ENCODE peak calls at places on chromosome 9, in nine cellular contexts. E is lower lobe of right lung; O is stimulated activated naive CD8-positive, alpha-beta T cell treated with anti-CD3 and anti-CD28 coated beads, Interleukin-15, amount 100 ng/mL, for 72 hours; A is central memory CD8-positive, alpha-beta T cell; M is activated naive CD8-positive, alpha-beta T cell treated with anti-CD3 and anti-CD28 coated beads, Interleukin-2, amount 10 ng/mL, durations not matched to agents 7 days and 5 days; D is Right ventricle myocardium inferior; R is psoas muscle; V is pancreas; U is upper lobe of right lung. I is an unnamed sample.

GRCh38 chr9:92746567-92747458 is 17.8 kb downstream of the BICD2 start:
- ATAC-seq in E (no peak), O (no peak), A (no peak), M (no peak), D (no peak), R (peak), V (peak), U (no peak), I (no peak)

GRCh38 chr9:86580688-86581087 is 226.5 kb upstream of the TUT7 start:
- ATAC-seq in E (peak), O (no peak), A (no peak), M (no peak), D (peak), R (no peak), V (peak), U (peak), I (no peak)

GRCh38 chr9:37921546-37922300 is 17.8 kb upstream of the SLC25A51 start:
- ATAC-seq in E (peak), O (no peak), A (no peak), M (no peak), D (peak), R (no peak), V (peak), U (peak), I (peak)

GRCh38 chr9:121568541-121569265 is 69.1 kb upstream of the GGTA1 start:
- ATAC-seq in E (no peak), O (no peak), A (no peak), M (no peak), D (peak), R (peak), V (peak), U (no peak), I (no peak)

GRCh38 chr9:99130069-99130468 is 25.2 kb downstream of the TGFBR1 start:
- ATAC-seq in E (peak), O (peak), A (no peak), M (no peak), D (no peak), R (no peak), V (no peak), U (peak), I (no peak)

GRCh38 chr9:68981825-68982224 is 32.1 kb downstream of the PRKACG start:
- ATAC-seq in E (no peak), O (no peak), A (no peak), M (no peak), D (no peak), R (no peak), V (peak), U (no peak), I (no peak)

GRCh38 chr9:81636280-81636653 is 53.1 kb downstream of the TLE1 start:
- ATAC-seq in E (no peak), O (no peak), A (no peak), M (no peak), D (no peak), R (no peak), V (no peak), U (no peak), I (no peak)

GRCh38 chr9:9142001-9142400 is 1342.4 kb upstream of the DMAC1 start:
- ATAC-seq in E (no peak), O (no peak), A (no peak), M (no peak), D (no peak), R (no peak), V (no peak), U (no peak), I (no peak)

GRCh38 chr9:96875460-96876142 is 21.3 kb upstream of the ZNF782 start:
- ATAC-seq in E (peak), O (peak), A (peak), M (peak), D (peak), R (peak), V (peak), U (peak), I (peak)

GRCh38 chr9:127903557-127904475 is 4.4 kb upstream of the ST6GALNAC6 start:
- ATAC-seq in E (peak), O (peak), A (no peak), M (peak), D (peak), R (no peak), V (no peak), U (peak), I (peak)

GRCh38 chr9:35566417-35566816 is 38.6 kb upstream of the TESK1 start:
- ATAC-seq in E (no peak), O (no peak), A (no peak), M (no peak), D (no peak), R (peak), V (no peak), U (no peak), I (no peak)

GRCh38 chr9:20508242-20508641 is 114.1 kb downstream of the MLLT3 start:
- ATAC-seq in E (no peak), O (peak), A (peak), M (peak), D (no peak), R (no peak), V (no peak), U (no peak), I (no peak)

GRCh38 chr9:13661014-13661413 is 381.5 kb upstream of the MPDZ start:
- ATAC-seq in E (no peak), O (no peak), A (no peak), M (no peak), D (no peak), R (no peak), V (no peak), U (no peak), I (no peak)

GRCh38 chr9:133058550-133059320 is 3.0 kb upstream of the CEL start:
- ATAC-seq in E (no peak), O (peak), A (no peak), M (peak), D (no peak), R (no peak), V (no peak), U (no peak), I (no peak)

GRCh38 chr9:129270903-129271431 is 92.9 kb upstream of the IER5L start:
- ATAC-seq in E (no peak), O (peak), A (no peak), M (peak), D (no peak), R (no peak), V (no peak), U (peak), I (no peak)

GRCh38 chr9:137163101-137163661 is 6.7 kb downstream of the LRRC26 start:
- ATAC-seq in E (peak), O (no peak), A (no peak), M (no peak), D (no peak), R (peak), V (peak), U (peak), I (peak)

GRCh38 chr9:72228282-72228681 is 79.0 kb downstream of the GDA start:
- ATAC-seq in E (no peak), O (no peak), A (no peak), M (no peak), D (no peak), R (no peak), V (no peak), U (no peak), I (no peak)

GRCh38 chr9:135797507-135798302 is 95.7 kb downstream of the KCNT1 start:
- ATAC-seq in E (peak), O (peak), A (no peak), M (peak), D (peak), R (peak), V (peak), U (peak), I (peak)

GRCh38 chr9:79617395-79617794 is 45.6 kb downstream of the TLE4 start:
- ATAC-seq in E (peak), O (no peak), A (no peak), M (no peak), D (peak), R (no peak), V (peak), U (no peak), I (no peak)

GRCh38 chr9:89463986-89464901 is 33.7 kb downstream of the SEMA4D start:
- ATAC-seq in E (peak), O (peak), A (peak), M (peak), D (no peak), R (no peak), V (peak), U (peak), I (peak)

GRCh38 chr9:122334916-122335315 is 35.9 kb upstream of the PTGS1 start:
- ATAC-seq in E (no peak), O (no peak), A (no peak), M (no peak), D (no peak), R (no peak), V (no peak), U (no peak), I (no peak)

GRCh38 chr9:130755377-130756007 is 61.9 kb downstream of the EXOSC2 start:
- ATAC-seq in E (no peak), O (no peak), A (no peak), M (no peak), D (peak), R (no peak), V (peak), U (no peak), I (no peak)

GRCh38 chr9:111700776-111701175 is 39.4 kb downstream of the GNG10 start:
- ATAC-seq in E (no peak), O (no peak), A (no peak), M (no peak), D (no peak), R (no peak), V (peak), U (no peak), I (no peak)

GRCh38 chr9:121206516-121207370 is 5.1 kb upstream of the RAB14 start:
- ATAC-seq in E (no peak), O (peak), A (no peak), M (no peak), D (no peak), R (no peak), V (no peak), U (no peak), I (no peak)

GRCh38 chr9:25206027-25206426 is 472.2 kb downstream of the TUSC1 start:
- ATAC-seq in E (no peak), O (no peak), A (no peak), M (no peak), D (no peak), R (no peak), V (no peak), U (no peak), I (no peak)

GRCh38 chr9:137243626-137244485 is 2.8 kb downstream of the TUBB4B start:
- ATAC-seq in E (no peak), O (no peak), A (no peak), M (no peak), D (no peak), R (no peak), V (no peak), U (no peak), I (no peak)

GRCh38 chr9:68755051-68755450 is 50.0 kb downstream of the PIP5K1B start:
- ATAC-seq in E (peak), O (no peak), A (no peak), M (no peak), D (no peak), R (no peak), V (no peak), U (no peak), I (no peak)

GRCh38 chr9:97848582-97849237 is 4.3 kb upstream of the FOXE1 start:
- ATAC-seq in E (peak), O (peak), A (peak), M (no peak), D (no peak), R (peak), V (peak), U (peak), I (no peak)

GRCh38 chr9:81607593-81608288 is 81.6 kb downstream of the TLE1 start:
- ATAC-seq in E (no peak), O (no peak), A (no peak), M (no peak), D (no peak), R (no peak), V (no peak), U (no peak), I (no peak)

GRCh38 chr9:15484802-15485201 is 26.0 kb downstream of the PSIP1 start:
- ATAC-seq in E (no peak), O (peak), A (no peak), M (no peak), D (no peak), R (no peak), V (no peak), U (no peak), I (no peak)

GRCh38 chr9:131630206-131630831 is 85.0 kb downstream of the PRRT1B start:
- ATAC-seq in E (no peak), O (peak), A (no peak), M (no peak), D (no peak), R (peak), V (no peak), U (no peak), I (no peak)

GRCh38 chr9:110109331-110110110 is 98.4 kb downstream of the C9orf152 start:
- ATAC-seq in E (no peak), O (no peak), A (no peak), M (no peak), D (no peak), R (no peak), V (no peak), U (no peak), I (no peak)

GRCh38 chr9:129221233-129221632 is 43.2 kb upstream of the IER5L start:
- ATAC-seq in E (no peak), O (peak), A (peak), M (peak), D (no peak), R (no peak), V (peak), U (no peak), I (no peak)

GRCh38 chr9:692636-693459 is 148.6 kb upstream of the DMRT1 start:
- ATAC-seq in E (peak), O (no peak), A (no peak), M (no peak), D (peak), R (no peak), V (peak), U (no peak), I (no peak)

GRCh38 chr9:132670816-132671371 is 630 bp downstream of the GTF3C4 start:
- ATAC-seq in E (peak), O (peak), A (peak), M (peak), D (peak), R (no peak), V (no peak), U (no peak), I (peak)

I was measured in esophagus mucosa.